ENCODE peak calls at places on chromosome X, in ten cellular contexts. One of them, this sample, is unnamed. For H3K27me3, the result is how much of the 10 kb centered on the place peaks cover.

GRCh38 chrX:154436597-154437397 is at the start of gene GDI1:
- DNase-seq in psoas muscle: peak
- DNase-seq in right lobe of liver: no peak
- DNase-seq in body of pancreas: peak
- DNase-seq in heart left ventricle: peak
- DNase-seq in heart right ventricle: peak
- DNase-seq in brain microvascular endothelial cell: no peak
- DNase-seq in breast epithelium: no peak
- DNase-seq in suprapubic skin: no peak
- DNase-seq in upper lobe of right lung: peak
- DNase-seq in this sample: peak

GRCh38 chrX:18638397-18638796 is 33.5 kb downstream of the RS1 start:
- DNase-seq in psoas muscle: no peak
- DNase-seq in brain microvascular endothelial cell: no peak
- DNase-seq in breast epithelium: no peak
- DNase-seq in right lobe of liver: no peak
- DNase-seq in upper lobe of right lung: no peak
- DNase-seq in suprapubic skin: no peak
- DNase-seq in heart left ventricle: no peak
- DNase-seq in heart right ventricle: no peak
- DNase-seq in body of pancreas: no peak
- DNase-seq in this sample: no peak

GRCh38 chrX:40329616-40330015 is 231.9 kb upstream of the BCOR start:
- DNase-seq in right lobe of liver: no peak
- DNase-seq in heart right ventricle: no peak
- DNase-seq in breast epithelium: no peak
- DNase-seq in upper lobe of right lung: no peak
- DNase-seq in psoas muscle: no peak
- DNase-seq in body of pancreas: no peak
- DNase-seq in suprapubic skin: no peak
- DNase-seq in heart left ventricle: no peak
- DNase-seq in brain microvascular endothelial cell: no peak
- DNase-seq in this sample: no peak

GRCh38 chrX:150898343-150899190 is at the start of gene CD99L2:
- DNase-seq in body of pancreas: peak
- DNase-seq in upper lobe of right lung: peak
- DNase-seq in heart left ventricle: peak
- DNase-seq in right lobe of liver: peak
- DNase-seq in brain microvascular endothelial cell: peak
- DNase-seq in suprapubic skin: peak
- DNase-seq in breast epithelium: peak
- DNase-seq in heart right ventricle: peak
- DNase-seq in psoas muscle: peak
- DNase-seq in this sample: peak

GRCh38 chrX:107675823-107676555 is 47.7 kb downstream of the PRPS1 start:
- DNase-seq in upper lobe of right lung: no peak
- DNase-seq in heart right ventricle: no peak
- DNase-seq in breast epithelium: no peak
- DNase-seq in body of pancreas: peak
- DNase-seq in right lobe of liver: no peak
- DNase-seq in brain microvascular endothelial cell: peak
- DNase-seq in suprapubic skin: no peak
- DNase-seq in psoas muscle: peak
- DNase-seq in heart left ventricle: no peak
- DNase-seq in this sample: no peak

GRCh38 chrX:13742397-13743176 is 8.0 kb downstream of the OFD1 start:
- DNase-seq in breast epithelium: no peak
- DNase-seq in body of pancreas: peak
- DNase-seq in right lobe of liver: no peak
- DNase-seq in upper lobe of right lung: no peak
- DNase-seq in brain microvascular endothelial cell: no peak
- DNase-seq in heart right ventricle: no peak
- DNase-seq in psoas muscle: no peak
- DNase-seq in heart left ventricle: no peak
- DNase-seq in suprapubic skin: no peak
- DNase-seq in this sample: peak

GRCh38 chrX:135114392-135114791 is 5.9 kb downstream of the ETDB start:
- DNase-seq in brain microvascular endothelial cell: no peak
- DNase-seq in psoas muscle: no peak
- DNase-seq in breast epithelium: no peak
- DNase-seq in upper lobe of right lung: no peak
- DNase-seq in right lobe of liver: no peak
- DNase-seq in body of pancreas: no peak
- DNase-seq in heart right ventricle: no peak
- DNase-seq in suprapubic skin: no peak
- DNase-seq in heart left ventricle: no peak
- DNase-seq in this sample: no peak

GRCh38 chrX:40504801-40505605 is 75.8 kb upstream of the ATP6AP2 start:
- DNase-seq in heart left ventricle: no peak
- DNase-seq in right lobe of liver: no peak
- DNase-seq in heart right ventricle: no peak
- DNase-seq in brain microvascular endothelial cell: peak
- DNase-seq in psoas muscle: no peak
- DNase-seq in suprapubic skin: no peak
- DNase-seq in breast epithelium: no peak
- DNase-seq in upper lobe of right lung: no peak
- DNase-seq in body of pancreas: no peak
- DNase-seq in this sample: no peak

GRCh38 chrX:108537005-108537404 is 97.4 kb downstream of the COL4A5 start:
- DNase-seq in breast epithelium: no peak
- DNase-seq in suprapubic skin: no peak
- DNase-seq in right lobe of liver: no peak
- DNase-seq in upper lobe of right lung: no peak
- DNase-seq in brain microvascular endothelial cell: peak
- DNase-seq in psoas muscle: no peak
- DNase-seq in heart right ventricle: no peak
- DNase-seq in body of pancreas: peak
- DNase-seq in heart left ventricle: no peak
- DNase-seq in this sample: no peak

GRCh38 chrX:48003367-48003757 is 427 bp downstream of the ZNF182 start:
- DNase-seq in upper lobe of right lung: peak
- DNase-seq in psoas muscle: no peak
- DNase-seq in right lobe of liver: peak
- DNase-seq in breast epithelium: no peak
- DNase-seq in heart right ventricle: peak
- DNase-seq in heart left ventricle: peak
- DNase-seq in body of pancreas: no peak
- DNase-seq in brain microvascular endothelial cell: no peak
- DNase-seq in suprapubic skin: no peak
- DNase-seq in this sample: no peak

GRCh38 chrX:140157611-140158010 is 192.3 kb upstream of the CXorf66 start:
- DNase-seq in heart left ventricle: no peak
- DNase-seq in breast epithelium: no peak
- DNase-seq in heart right ventricle: no peak
- DNase-seq in psoas muscle: no peak
- DNase-seq in right lobe of liver: no peak
- DNase-seq in body of pancreas: no peak
- DNase-seq in suprapubic skin: no peak
- DNase-seq in brain microvascular endothelial cell: peak
- DNase-seq in upper lobe of right lung: no peak
- DNase-seq in this sample: no peak

GRCh38 chrX:124098089-124098488 is 136.6 kb downstream of the STAG2 start:
- DNase-seq in body of pancreas: no peak
- DNase-seq in suprapubic skin: no peak
- DNase-seq in heart left ventricle: no peak
- DNase-seq in psoas muscle: no peak
- DNase-seq in upper lobe of right lung: no peak
- DNase-seq in breast epithelium: no peak
- DNase-seq in brain microvascular endothelial cell: no peak
- DNase-seq in heart right ventricle: no peak
- DNase-seq in right lobe of liver: no peak
- DNase-seq in this sample: no peak
- H3K27me3 ChIP-seq in body of pancreas: under half
- H3K27me3 ChIP-seq in suprapubic skin: under half
- H3K27me3 ChIP-seq in heart left ventricle: under half
- H3K27me3 ChIP-seq in psoas muscle: under half
- H3K27me3 ChIP-seq in upper lobe of right lung: under half
- H3K27me3 ChIP-seq in breast epithelium: under half
- H3K27me3 ChIP-seq in brain microvascular endothelial cell: under half
- H3K27me3 ChIP-seq in heart right ventricle: under half
- H3K27me3 ChIP-seq in right lobe of liver: under half
- H3K27me3 ChIP-seq in this sample: under half

DNA sequence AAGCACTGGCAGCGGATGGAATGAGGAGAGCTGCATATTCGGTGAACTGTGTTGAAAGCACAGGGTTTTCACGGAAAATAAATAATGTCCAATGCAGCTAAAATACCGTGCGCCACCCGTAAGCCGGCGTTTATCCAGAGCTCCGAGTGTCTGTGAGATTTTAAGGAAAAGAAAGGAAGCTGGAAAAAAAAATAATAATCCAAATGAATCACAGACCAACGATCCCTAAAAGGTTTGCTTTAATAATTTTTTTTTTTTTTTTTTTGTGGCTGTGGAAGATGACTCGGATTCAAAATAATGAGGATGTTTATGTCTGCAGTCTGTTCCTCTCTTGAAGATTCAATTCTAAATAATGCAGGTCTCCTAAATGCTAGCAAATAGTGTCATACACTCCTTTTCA is 84.5 kb upstream of the PPP2R3B start:
- DNase-seq in body of pancreas: no peak
- DNase-seq in heart right ventricle: no peak
- DNase-seq in psoas muscle: no peak
- DNase-seq in right lobe of liver: no peak
- DNase-seq in breast epithelium: no peak
- DNase-seq in brain microvascular endothelial cell: no peak
- DNase-seq in suprapubic skin: peak
- DNase-seq in upper lobe of right lung: no peak
- DNase-seq in heart left ventricle: no peak
- DNase-seq in this sample: no peak
- H3K27me3 ChIP-seq in body of pancreas: under half
- H3K27me3 ChIP-seq in heart right ventricle: under half
- H3K27me3 ChIP-seq in psoas muscle: under half
- H3K27me3 ChIP-seq in right lobe of liver: under half
- H3K27me3 ChIP-seq in breast epithelium: under half
- H3K27me3 ChIP-seq in brain microvascular endothelial cell: under half
- H3K27me3 ChIP-seq in suprapubic skin: under half
- H3K27me3 ChIP-seq in upper lobe of right lung: under half
- H3K27me3 ChIP-seq in heart left ventricle: under half
- H3K27me3 ChIP-seq in this sample: under half

GRCh38 chrX:132671229-132671641 is 182.4 kb upstream of the MBNL3 start:
- DNase-seq in psoas muscle: no peak
- DNase-seq in right lobe of liver: no peak
- DNase-seq in suprapubic skin: no peak
- DNase-seq in brain microvascular endothelial cell: peak
- DNase-seq in breast epithelium: no peak
- DNase-seq in upper lobe of right lung: no peak
- DNase-seq in heart right ventricle: no peak
- DNase-seq in body of pancreas: no peak
- DNase-seq in heart left ventricle: no peak
- DNase-seq in this sample: no peak

GRCh38 chrX:132665676-132666075 is 176.8 kb upstream of the MBNL3 start:
- DNase-seq in breast epithelium: no peak
- DNase-seq in heart right ventricle: no peak
- DNase-seq in suprapubic skin: no peak
- DNase-seq in heart left ventricle: no peak
- DNase-seq in upper lobe of right lung: no peak
- DNase-seq in psoas muscle: no peak
- DNase-seq in body of pancreas: no peak
- DNase-seq in right lobe of liver: no peak
- DNase-seq in brain microvascular endothelial cell: no peak
- DNase-seq in this sample: no peak

GRCh38 chrX:132664273-132664672 is 175.4 kb upstream of the MBNL3 start:
- DNase-seq in suprapubic skin: no peak
- DNase-seq in psoas muscle: no peak
- DNase-seq in heart right ventricle: no peak
- DNase-seq in heart left ventricle: no peak
- DNase-seq in right lobe of liver: no peak
- DNase-seq in brain microvascular endothelial cell: no peak
- DNase-seq in body of pancreas: no peak
- DNase-seq in breast epithelium: no peak
- DNase-seq in upper lobe of right lung: no peak
- DNase-seq in this sample: no peak

GRCh38 chrX:132669142-132669541 is 180.3 kb upstream of the MBNL3 start:
- DNase-seq in psoas muscle: no peak
- DNase-seq in upper lobe of right lung: no peak
- DNase-seq in suprapubic skin: no peak
- DNase-seq in breast epithelium: no peak
- DNase-seq in body of pancreas: no peak
- DNase-seq in heart left ventricle: no peak
- DNase-seq in brain microvascular endothelial cell: no peak
- DNase-seq in right lobe of liver: no peak
- DNase-seq in heart right ventricle: no peak
- DNase-seq in this sample: no peak
- H3K27me3 ChIP-seq in psoas muscle: under half
- H3K27me3 ChIP-seq in upper lobe of right lung: under half
- H3K27me3 ChIP-seq in suprapubic skin: under half
- H3K27me3 ChIP-seq in breast epithelium: under half
- H3K27me3 ChIP-seq in body of pancreas: under half
- H3K27me3 ChIP-seq in heart left ventricle: under half
- H3K27me3 ChIP-seq in brain microvascular endothelial cell: under half
- H3K27me3 ChIP-seq in right lobe of liver: under half
- H3K27me3 ChIP-seq in heart right ventricle: under half
- H3K27me3 ChIP-seq in this sample: under half

GRCh38 chrX:24360272-24360671 is at the start of gene SUPT20HL1:
- DNase-seq in psoas muscle: no peak
- DNase-seq in suprapubic skin: no peak
- DNase-seq in heart left ventricle: no peak
- DNase-seq in brain microvascular endothelial cell: no peak
- DNase-seq in heart right ventricle: no peak
- DNase-seq in upper lobe of right lung: no peak
- DNase-seq in right lobe of liver: no peak
- DNase-seq in body of pancreas: no peak
- DNase-seq in breast epithelium: no peak
- DNase-seq in this sample: no peak
- H3K27me3 ChIP-seq in psoas muscle: under half
- H3K27me3 ChIP-seq in suprapubic skin: under half
- H3K27me3 ChIP-seq in heart left ventricle: under half
- H3K27me3 ChIP-seq in brain microvascular endothelial cell: under half
- H3K27me3 ChIP-seq in heart right ventricle: under half
- H3K27me3 ChIP-seq in upper lobe of right lung: under half
- H3K27me3 ChIP-seq in right lobe of liver: under half
- H3K27me3 ChIP-seq in body of pancreas: under half
- H3K27me3 ChIP-seq in breast epithelium: under half
- H3K27me3 ChIP-seq in this sample: under half

GRCh38 chrX:89034679-89035078 is 287.7 kb downstream of the CPXCR1 start:
- DNase-seq in suprapubic skin: no peak
- DNase-seq in heart right ventricle: no peak
- DNase-seq in brain microvascular endothelial cell: no peak
- DNase-seq in right lobe of liver: no peak
- DNase-seq in breast epithelium: no peak
- DNase-seq in psoas muscle: no peak
- DNase-seq in body of pancreas: no peak
- DNase-seq in heart left ventricle: no peak
- DNase-seq in upper lobe of right lung: no peak
- DNase-seq in this sample: no peak

DNA sequence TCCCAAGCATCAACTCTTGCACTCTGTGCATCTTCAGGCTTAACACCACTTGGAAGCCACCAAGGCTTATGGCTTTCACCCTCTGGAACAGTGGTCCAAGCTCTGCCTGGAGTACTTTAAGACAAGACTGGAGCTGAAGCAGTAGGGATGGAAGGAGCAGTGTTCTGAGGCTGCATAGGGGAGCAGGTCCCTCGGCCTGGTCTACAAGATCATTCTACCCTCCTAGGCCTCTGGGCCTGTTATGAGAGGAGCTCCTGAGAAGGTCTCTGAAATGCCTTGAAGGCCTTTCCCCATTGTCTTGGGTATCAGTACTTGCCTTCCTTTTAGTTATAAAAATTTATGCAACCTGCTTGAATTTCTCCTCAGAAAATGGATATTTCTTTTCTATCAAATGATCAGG is 286.7 kb downstream of the CPXCR1 start:
- DNase-seq in heart left ventricle: no peak
- DNase-seq in right lobe of liver: no peak
- DNase-seq in body of pancreas: no peak
- DNase-seq in brain microvascular endothelial cell: no peak
- DNase-seq in upper lobe of right lung: no peak
- DNase-seq in breast epithelium: no peak
- DNase-seq in psoas muscle: no peak
- DNase-seq in suprapubic skin: no peak
- DNase-seq in heart right ventricle: no peak
- DNase-seq in this sample: no peak
- H3K27me3 ChIP-seq in heart left ventricle: under half
- H3K27me3 ChIP-seq in right lobe of liver: under half
- H3K27me3 ChIP-seq in body of pancreas: under half
- H3K27me3 ChIP-seq in brain microvascular endothelial cell: under half
- H3K27me3 ChIP-seq in upper lobe of right lung: under half
- H3K27me3 ChIP-seq in breast epithelium: under half
- H3K27me3 ChIP-seq in psoas muscle: under half
- H3K27me3 ChIP-seq in suprapubic skin: under half
- H3K27me3 ChIP-seq in heart right ventricle: under half
- H3K27me3 ChIP-seq in this sample: under half